ENCODE peak calls at places on chromosomes 6 and 20, in nine cellular contexts. X, F, S, Y, H, I, M, B and A are unnamed samples.

GRCh38 chr6:31366693-31367470 is 9.9 kb upstream of the HLA-B start:
- DNase-seq in M (peak), H (peak), X (peak), I (peak), S (peak), B (peak), Y (peak), F (peak), A (peak)

GRCh38 chr20:31666258-31667042 is 28.7 kb downstream of the COX4I2 start:
- DNase-seq in H (no peak), M (peak), X (peak), F (no peak), S (no peak), I (peak), Y (no peak), B (no peak), A (no peak)

GRCh38 chr20:58014628-58015315 is 213.7 kb downstream of the ANKRD60 start:
- DNase-seq in I (peak), X (no peak), F (no peak), Y (no peak), S (no peak), B (no peak), H (no peak), M (no peak), A (peak)

GRCh38 chr6:149864578-149865535 is 698 bp upstream of the LRP11 start:
- DNase-seq in Y (peak), M (no peak), H (peak), I (peak), F (peak), X (peak), B (peak), S (no peak), A (peak)

GRCh38 chr20:37356387-37356786 is 10.4 kb downstream of the SRC start:
- DNase-seq in Y (no peak), I (peak), H (no peak), X (no peak), S (no peak), B (peak), M (no peak), F (no peak), A (no peak)

GRCh38 chr20:4415281-4415680 is 306.4 kb upstream of the PRND start:
- DNase-seq in B (no peak), Y (no peak), F (no peak), S (no peak), X (no peak), H (no peak), I (no peak), M (no peak), A (no peak)

GRCh38 chr6:43506667-43507471 is 3.3 kb downstream of the LRRC73 start:
- DNase-seq in X (peak), F (peak), M (peak), S (peak), I (peak), B (peak), H (peak), Y (peak), A (peak)

GRCh38 chr6:114344216-114344970 is 1.6 kb upstream of the HS3ST5 start:
- DNase-seq in I (no peak), S (no peak), F (peak), X (no peak), Y (no peak), H (no peak), M (no peak), B (no peak), A (no peak)

GRCh38 chr6:165848099-165848461 is 185.0 kb upstream of the PDE10A start:
- DNase-seq in H (no peak), S (no peak), X (no peak), B (no peak), M (no peak), I (no peak), Y (no peak), F (no peak), A (no peak)

GRCh38 chr6:151230277-151230577 is 9.5 kb upstream of the AKAP12 start:
- DNase-seq in I (no peak), X (no peak), F (no peak), M (no peak), S (no peak), Y (no peak), B (no peak), H (no peak), A (no peak)